ENCODE peak calls at places on chromosome 21, in five cellular contexts. G is GM10248, H is B cell, B is foreskin fibroblast, T is fibroblast of mammary gland. V is an unnamed sample.

GRCh38 chr21:26148834-26149354 is 21.7 kb downstream of the APP start:
- DNase-seq in G (no peak), H (no peak), B (peak), T (peak), V (no peak)

GRCh38 chr21:45080639-45081414 is 6.4 kb downstream of the ADARB1 start:
- DNase-seq in G (no peak), H (no peak), B (peak), T (peak), V (no peak)

GRCh38 chr21:30444204-30444603 is 4.1 kb downstream of the KRTAP15-1 start:
- DNase-seq in G (no peak), H (no peak), B (no peak), T (no peak), V (no peak)

GRCh38 chr21:44286716-44287632 is 1.3 kb downstream of the AIRE start:
- DNase-seq in G (no peak), H (no peak), B (no peak), T (no peak), V (no peak)

GRCh38 chr21:46060596-46061061 is 37.3 kb upstream of the COL6A2 start:
- DNase-seq in G (no peak), H (no peak), B (peak), T (peak), V (no peak)

GRCh38 chr21:45460611-45461368 is 55.8 kb downstream of the COL18A1 start:
- DNase-seq in G (no peak), H (no peak), B (peak), T (peak), V (no peak)

GRCh38 chr21:46120301-46121285 is 22.7 kb downstream of the COL6A2 start:
- DNase-seq in G (no peak), H (peak), B (no peak), T (peak), V (no peak)

GRCh38 chr21:19475525-19475924 is 1071.9 kb upstream of the TMPRSS15 start:
- DNase-seq in G (no peak), H (no peak), B (peak), T (no peak), V (no peak)

GRCh38 chr21:44710756-44711326 is 531 bp downstream of the TSPEAR start:
- DNase-seq in G (no peak), H (no peak), B (no peak), T (no peak), V (no peak)

GRCh38 chr21:46055863-46056281 is 42.0 kb upstream of the COL6A2 start:
- DNase-seq in G (no peak), H (no peak), B (peak), T (peak), V (no peak)

GRCh38 chr21:17577701-17578100 is 35.0 kb downstream of the BTG3 start:
- DNase-seq in G (no peak), H (no peak), B (no peak), T (no peak), V (no peak)

GRCh38 chr21:45305831-45306230 is 18.1 kb upstream of the POFUT2 start:
- DNase-seq in G (no peak), H (no peak), B (no peak), T (no peak), V (no peak)

GRCh38 chr21:28975401-28975800 is 17.3 kb downstream of the LTN1 start:
- DNase-seq in G (no peak), H (no peak), B (peak), T (peak), V (no peak)

GRCh38 chr21:42545745-42546144 is 32.1 kb downstream of the SLC37A1 start:
- DNase-seq in G (no peak), H (no peak), B (no peak), T (no peak), V (no peak)

GRCh38 chr21:42547001-42547905 is 33.6 kb downstream of the SLC37A1 start:
- DNase-seq in G (no peak), H (no peak), B (no peak), T (no peak), V (no peak)

GRCh38 chr21:42547906-42548365 is 34.3 kb downstream of the SLC37A1 start:
- DNase-seq in G (no peak), H (no peak), B (no peak), T (no peak), V (no peak)

GRCh38 chr21:42545317-42545716 is 31.7 kb downstream of the SLC37A1 start:
- DNase-seq in G (no peak), H (no peak), B (no peak), T (no peak), V (no peak)

GRCh38 chr21:42546433-42546832 is 32.8 kb downstream of the SLC37A1 start:
- DNase-seq in G (no peak), H (no peak), B (no peak), T (no peak), V (no peak)
- TF ChIP-seq CTCF in G (no peak), H (no peak), B (no peak), T (no peak), V (no peak)

GRCh38 chr21:32524010-32524719 is 61.2 kb downstream of the TCP10L start:
- DNase-seq in G (no peak), H (no peak), B (peak), T (peak), V (no peak)

GRCh38 chr21:32520885-32521735 is 64.2 kb downstream of the TCP10L start:
- DNase-seq in G (no peak), H (no peak), B (peak), T (peak), V (no peak)

GRCh38 chr21:32521736-32522360 is 63.5 kb downstream of the TCP10L start:
- DNase-seq in G (no peak), H (no peak), B (no peak), T (no peak), V (no peak)

GRCh38 chr21:32523463-32523862 is 61.9 kb downstream of the TCP10L start:
- DNase-seq in G (no peak), H (no peak), B (no peak), T (no peak), V (no peak)

GRCh38 chr21:32525282-32525681 is 60.0 kb downstream of the TCP10L start:
- DNase-seq in G (no peak), H (no peak), B (no peak), T (no peak), V (no peak)
- TF ChIP-seq CTCF in G (no peak), H (no peak), B (no peak), T (no peak), V (no peak)

DNA sequence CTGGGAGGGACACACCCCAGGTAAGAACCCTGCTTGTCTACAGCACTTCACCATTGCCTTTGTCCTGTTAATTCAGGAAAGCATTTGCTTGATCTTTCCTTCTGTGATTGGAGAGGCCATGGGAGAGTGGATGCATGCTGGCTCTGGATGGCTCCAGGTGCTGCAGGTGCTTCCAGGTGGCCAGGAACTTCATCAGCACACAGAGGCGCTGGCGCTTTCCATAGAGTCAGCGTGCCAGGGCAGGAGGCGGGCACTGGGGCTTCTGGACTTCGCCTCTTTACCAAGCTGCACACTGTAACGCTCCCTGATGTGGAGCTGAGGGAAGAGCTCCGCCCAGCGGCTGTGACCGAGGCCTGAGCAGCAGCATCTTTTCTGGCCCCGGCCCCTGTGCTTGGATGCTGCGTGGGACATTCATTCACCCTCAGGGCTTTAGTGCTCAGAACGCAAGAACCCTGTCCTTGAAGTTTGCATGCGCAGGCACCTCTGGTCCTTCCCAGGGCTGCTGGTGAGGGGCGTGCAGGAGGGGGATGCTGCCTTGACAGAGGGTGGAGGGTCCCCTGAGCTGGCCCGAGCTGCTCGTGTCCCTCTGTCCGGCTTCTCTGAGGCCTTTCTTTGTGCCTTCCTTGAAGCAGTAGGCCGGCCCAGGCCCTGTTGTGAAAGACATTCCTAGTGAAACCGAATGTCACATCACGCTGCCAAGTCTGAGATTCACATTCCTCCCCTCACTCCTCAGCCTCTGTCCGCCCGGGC is 1.6 kb upstream of the MX2 start:
- DNase-seq in G (no peak), H (no peak), B (peak), T (peak), V (no peak)
- TF ChIP-seq CTCF in G (no peak), H (no peak), B (no peak), T (no peak), V (no peak)

GRCh38 chr21:36126166-36126565 is 8.7 kb upstream of the CBR3 start:
- DNase-seq in G (no peak), H (no peak), B (peak), T (no peak), V (no peak)

GRCh38 chr21:36127250-36127904 is 7.5 kb upstream of the CBR3 start:
- DNase-seq in G (no peak), H (no peak), B (no peak), T (no peak), V (no peak)

GRCh38 chr21:36129219-36129618 is 5.7 kb upstream of the CBR3 start:
- DNase-seq in G (no peak), H (no peak), B (no peak), T (no peak), V (no peak)

GRCh38 chr21:36126621-36127110 is 8.2 kb upstream of the CBR3 start:
- DNase-seq in G (no peak), H (no peak), B (no peak), T (no peak), V (no peak)

GRCh38 chr21:36127977-36128376 is 6.9 kb upstream of the CBR3 start:
- DNase-seq in G (no peak), H (no peak), B (no peak), T (no peak), V (no peak)
- TF ChIP-seq CTCF in G (no peak), H (no peak), B (no peak), T (no peak), V (no peak)

GRCh38 chr21:40139636-40140035 is 272.4 kb downstream of the PCP4 start:
- DNase-seq in G (no peak), H (no peak), B (no peak), T (no peak), V (no peak)

GRCh38 chr21:40140675-40141074 is 273.4 kb downstream of the PCP4 start:
- DNase-seq in G (no peak), H (no peak), B (no peak), T (no peak), V (no peak)

GRCh38 chr21:40146201-40146890 is 279.1 kb downstream of the PCP4 start:
- DNase-seq in G (no peak), H (no peak), B (no peak), T (peak), V (no peak)

GRCh38 chr21:40141621-40142020 is 274.4 kb downstream of the PCP4 start:
- DNase-seq in G (no peak), H (no peak), B (no peak), T (no peak), V (no peak)

GRCh38 chr21:40143822-40144525 is 276.7 kb downstream of the PCP4 start:
- DNase-seq in G (peak), H (peak), B (peak), T (peak), V (no peak)
- TF ChIP-seq CTCF in G (peak), H (peak), B (peak), T (peak), V (peak)

DNA sequence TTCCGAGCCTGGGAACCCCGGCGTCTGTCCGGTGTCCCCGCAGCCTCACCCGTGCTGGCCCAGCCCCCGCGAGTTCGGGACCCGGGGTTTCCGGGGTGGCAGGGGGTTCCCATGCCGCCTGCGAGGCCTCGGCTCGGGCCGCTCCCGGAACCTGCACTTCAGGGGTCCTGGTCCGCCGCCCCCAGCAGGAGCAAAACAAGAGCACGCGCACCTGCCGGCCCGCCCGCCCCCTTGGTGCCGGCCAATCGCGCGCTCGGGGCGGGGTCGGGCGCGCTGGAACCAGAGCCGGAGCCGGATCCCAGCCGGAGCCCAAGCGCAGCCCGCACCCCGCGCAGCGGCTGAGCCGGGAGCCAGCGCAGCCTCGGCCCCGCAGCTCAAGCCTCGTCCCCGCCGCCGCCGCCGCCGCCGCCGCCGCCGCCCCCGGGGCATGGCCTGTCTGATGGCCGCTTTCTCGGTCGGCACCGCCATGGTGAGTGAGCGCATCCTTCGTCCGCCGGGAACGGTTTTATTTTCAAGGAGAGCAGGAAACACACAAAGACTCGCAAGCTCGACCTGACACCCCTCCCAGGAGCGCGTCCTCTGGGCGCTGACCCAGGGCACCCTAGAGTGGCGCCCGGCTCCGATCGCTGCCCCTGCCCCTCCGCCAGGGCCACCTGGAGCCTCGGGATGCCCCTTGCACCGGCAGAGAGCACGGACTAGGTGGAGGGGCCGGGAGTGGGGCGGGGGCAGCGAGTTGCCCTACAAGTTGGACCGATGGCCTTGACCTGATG is at the start of gene ABCG1:
- DNase-seq in G (no peak), H (peak), B (peak), T (no peak), V (peak)
- TF ChIP-seq CTCF in G (no peak), H (no peak), B (no peak), T (no peak), V (no peak)

DNA sequence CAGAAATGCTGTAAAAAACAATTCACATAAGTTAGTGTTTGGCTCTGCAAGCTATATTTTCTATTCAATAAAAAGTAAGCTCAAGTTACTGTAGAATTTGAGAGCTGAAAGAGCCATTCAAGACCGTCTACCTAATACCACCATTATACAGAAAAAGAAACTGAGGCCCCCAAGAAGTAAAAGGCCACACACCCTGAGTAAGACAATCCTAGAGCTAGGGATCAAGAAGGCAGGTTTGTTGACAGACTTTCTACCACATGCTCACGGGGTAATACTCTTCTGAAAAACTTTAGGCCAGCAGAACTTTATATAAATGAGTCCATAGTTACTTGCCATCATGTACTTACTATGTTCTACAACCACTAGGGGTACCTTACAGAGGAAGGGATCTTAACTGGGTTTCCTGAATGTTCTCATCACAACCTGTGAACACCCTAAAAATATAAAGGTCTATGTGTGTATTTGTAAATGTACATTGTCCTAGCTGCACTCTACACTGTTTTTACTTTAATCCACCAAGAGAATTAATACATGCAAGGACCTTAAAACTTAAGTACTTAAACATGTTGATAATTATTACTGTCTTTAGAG is 2.7 kb downstream of the PSMG1 start:
- DNase-seq in G (no peak), H (no peak), B (peak), T (no peak), V (no peak)
- TF ChIP-seq CTCF in G (peak), H (peak), B (no peak), T (peak), V (no peak)

GRCh38 chr21:16081304-16081703 is 351.5 kb downstream of the USP25 start:
- DNase-seq in G (no peak), H (no peak), B (no peak), T (no peak), V (no peak)

GRCh38 chr21:16079830-16080229 is 350.0 kb downstream of the USP25 start:
- DNase-seq in G (no peak), H (no peak), B (peak), T (peak), V (no peak)

GRCh38 chr21:16085436-16085835 is 355.7 kb downstream of the USP25 start:
- DNase-seq in G (no peak), H (no peak), B (peak), T (peak), V (no peak)

GRCh38 chr21:16084776-16085364 is 355.1 kb downstream of the USP25 start:
- DNase-seq in G (no peak), H (no peak), B (peak), T (peak), V (no peak)

DNA sequence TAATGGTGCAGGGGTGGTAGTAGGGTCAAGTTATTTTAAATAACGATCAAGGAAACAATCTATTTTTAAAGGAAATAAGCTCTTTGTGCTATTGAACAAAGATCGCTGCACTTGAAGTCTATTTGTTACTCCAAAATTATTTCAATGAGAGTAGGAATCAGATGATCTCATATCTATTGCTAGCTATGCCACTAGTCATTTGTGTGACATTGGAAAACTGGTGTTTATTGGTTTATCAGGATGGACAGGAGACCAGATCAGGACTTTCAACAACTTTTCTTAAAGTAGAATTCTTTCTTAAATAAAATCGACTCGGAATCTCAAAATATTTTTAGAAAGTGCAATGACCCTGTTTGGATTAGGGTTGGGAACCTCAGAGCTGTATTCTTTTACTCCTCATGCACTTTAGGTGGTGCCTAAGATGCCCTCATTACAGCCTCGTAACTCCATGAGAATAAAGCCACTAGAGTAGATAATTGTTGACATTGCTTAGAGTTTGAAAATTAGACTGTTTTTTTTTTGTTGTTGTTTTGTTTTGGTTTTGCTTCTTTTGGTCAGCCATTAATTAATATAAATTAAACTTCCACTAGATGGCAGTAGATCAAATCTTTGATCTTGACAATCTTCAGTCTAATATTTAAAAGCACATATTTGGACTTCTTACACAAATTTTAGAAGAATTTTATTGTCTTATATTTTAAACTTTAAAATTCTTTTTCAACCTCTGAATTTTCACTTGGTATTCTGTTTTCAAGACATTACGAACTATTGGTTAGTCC is 352.4 kb downstream of the USP25 start:
- DNase-seq in G (no peak), H (no peak), B (peak), T (peak), V (no peak)
- TF ChIP-seq CTCF in G (peak), H (peak), B (peak), T (peak), V (peak)